ENCODE peak calls at places on chromosome 15, in eight cellular contexts. N is HCT116, V is GM23338, Z is hepatocyte, S is GM23248, B is OCI-LY7, F is neural progenitor cell, I is SK-N-SH. W is an unnamed sample.

GRCh38 chr15:78101423-78102105 is 9.2 kb downstream of the SH2D7 start:
- DNase-seq in N (no peak), V (no peak), Z (no peak), S (no peak), B (no peak), F (no peak), I (no peak), W (peak)

GRCh38 chr15:89805241-89806216 is 9.1 kb downstream of the ANPEP start:
- DNase-seq in N (no peak), V (no peak), Z (no peak), S (no peak), B (no peak), F (no peak), I (no peak), W (no peak)

GRCh38 chr15:69629631-69630161 is 177.1 kb downstream of the RPLP1 start:
- DNase-seq in N (no peak), V (no peak), Z (no peak), S (no peak), B (no peak), F (no peak), I (no peak), W (no peak)

GRCh38 chr15:83112233-83112958 is 5.0 kb downstream of the TM6SF1 start:
- DNase-seq in N (no peak), V (no peak), Z (no peak), S (no peak), B (no peak), F (no peak), I (no peak), W (no peak)

GRCh38 chr15:60004846-60005351 is 788 bp downstream of the FOXB1 start:
- DNase-seq in N (no peak), V (peak), Z (no peak), S (peak), B (no peak), F (peak), I (peak), W (no peak)

GRCh38 chr15:100330221-100330620 is 11.6 kb downstream of the ADAMTS17 start:
- DNase-seq in N (no peak), V (no peak), Z (no peak), S (no peak), B (peak), F (no peak), I (no peak), W (no peak)

GRCh38 chr15:74134387-74135027 is 4.1 kb downstream of the ISLR2 start:
- DNase-seq in N (no peak), V (peak), Z (peak), S (peak), B (no peak), F (peak), I (no peak), W (no peak)

GRCh38 chr15:96338772-96339661 is 8.5 kb downstream of the NR2F2 start:
- DNase-seq in N (no peak), V (peak), Z (no peak), S (no peak), B (no peak), F (peak), I (no peak), W (peak)

GRCh38 chr15:90559119-90559518 is 29.4 kb downstream of the CRTC3 start:
- DNase-seq in N (no peak), V (no peak), Z (no peak), S (no peak), B (no peak), F (no peak), I (no peak), W (no peak)

GRCh38 chr15:60407406-60407805 is 9.6 kb upstream of the ANXA2 start:
- DNase-seq in N (no peak), V (no peak), Z (no peak), S (peak), B (no peak), F (no peak), I (no peak), W (peak)

GRCh38 chr15:47711654-47712053 is 5.7 kb upstream of the SEMA6D start:
- DNase-seq in N (no peak), V (peak), Z (no peak), S (peak), B (peak), F (peak), I (peak), W (peak)

GRCh38 chr15:90203473-90203872 is 2.3 kb downstream of the SEMA4B start:
- DNase-seq in N (no peak), V (no peak), Z (no peak), S (no peak), B (no peak), F (no peak), I (no peak), W (no peak)

GRCh38 chr15:89806217-89806564 is 8.5 kb downstream of the ANPEP start:
- DNase-seq in N (no peak), V (peak), Z (no peak), S (no peak), B (no peak), F (no peak), I (no peak), W (no peak)

GRCh38 chr15:31039961-31040360 is 48.5 kb upstream of the MTMR10 start:
- DNase-seq in N (no peak), V (no peak), Z (no peak), S (no peak), B (no peak), F (no peak), I (no peak), W (no peak)

GRCh38 chr15:83288381-83288801 is 3.9 kb upstream of the BNC1 start:
- DNase-seq in N (no peak), V (peak), Z (no peak), S (peak), B (no peak), F (no peak), I (no peak), W (peak)

GRCh38 chr15:38038659-38039442 is 104.4 kb downstream of the TMCO5A start:
- DNase-seq in N (no peak), V (no peak), Z (no peak), S (peak), B (no peak), F (no peak), I (no peak), W (peak)

GRCh38 chr15:44788748-44789147 is 52.4 kb downstream of the TRIM69 start:
- DNase-seq in N (no peak), V (no peak), Z (no peak), S (peak), B (no peak), F (no peak), I (no peak), W (no peak)

GRCh38 chr15:44726136-44726535 is 10.2 kb upstream of the TRIM69 start:
- DNase-seq in N (no peak), V (no peak), Z (no peak), S (peak), B (peak), F (no peak), I (no peak), W (no peak)

GRCh38 chr15:70569139-70569717 is 194.1 kb downstream of the UACA start:
- DNase-seq in N (peak), V (peak), Z (peak), S (peak), B (no peak), F (peak), I (peak), W (peak)

DNA sequence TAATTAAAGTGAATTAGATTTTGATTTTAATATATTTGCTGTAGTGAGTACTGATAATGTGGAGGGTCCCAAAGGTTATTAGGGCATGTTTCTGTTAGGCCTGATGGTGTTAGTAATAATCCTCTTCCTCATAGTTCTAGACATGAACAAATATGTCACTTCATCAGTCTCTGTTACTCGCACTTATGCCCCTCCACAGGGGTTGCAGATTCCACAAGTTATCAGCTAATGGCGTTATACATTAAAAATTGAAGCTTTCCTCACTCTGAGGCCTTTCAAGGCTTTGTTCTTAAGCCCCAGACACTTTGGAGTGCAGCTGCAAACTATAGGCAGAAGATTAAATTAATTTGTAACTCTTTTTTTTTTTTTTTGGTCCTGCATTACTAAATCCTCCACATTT is 103.3 kb upstream of the SKOR1 start:
- DNase-seq in N (no peak), V (no peak), Z (no peak), S (no peak), B (no peak), F (peak), I (no peak), W (no peak)
- TF ChIP-seq EZH2phosphoT487 in N (no peak), V (no peak), Z (no peak), S (no peak), B (no peak), F (no peak), I (no peak), W (no peak)

DNA sequence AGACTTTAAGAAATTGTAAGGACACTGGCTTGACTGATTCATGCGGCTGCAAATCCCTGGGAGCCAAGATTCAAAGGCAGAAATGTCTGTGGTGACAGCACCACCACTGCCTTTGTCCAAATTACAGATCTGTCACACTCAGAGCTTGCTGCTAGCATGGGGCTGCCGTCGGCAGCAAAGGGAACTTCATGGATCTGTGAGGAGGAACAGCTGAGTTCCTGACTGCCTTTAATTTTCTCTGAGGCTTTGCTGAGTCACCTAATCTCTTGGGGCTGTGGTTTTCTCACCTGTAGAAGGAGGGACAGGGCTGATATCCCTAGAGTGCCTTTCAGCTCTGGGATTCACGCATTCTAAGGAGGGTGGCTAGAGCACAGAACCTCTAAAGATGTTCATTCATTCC is 4.1 kb upstream of the PAK6 start:
- DNase-seq in N (no peak), V (no peak), Z (peak), S (no peak), B (no peak), F (no peak), I (no peak), W (peak)
- H2AFZ ChIP-seq in N (no peak), V (no peak), Z (no peak), S (no peak), B (no peak), F (no peak), I (no peak), W (no peak)

DNA sequence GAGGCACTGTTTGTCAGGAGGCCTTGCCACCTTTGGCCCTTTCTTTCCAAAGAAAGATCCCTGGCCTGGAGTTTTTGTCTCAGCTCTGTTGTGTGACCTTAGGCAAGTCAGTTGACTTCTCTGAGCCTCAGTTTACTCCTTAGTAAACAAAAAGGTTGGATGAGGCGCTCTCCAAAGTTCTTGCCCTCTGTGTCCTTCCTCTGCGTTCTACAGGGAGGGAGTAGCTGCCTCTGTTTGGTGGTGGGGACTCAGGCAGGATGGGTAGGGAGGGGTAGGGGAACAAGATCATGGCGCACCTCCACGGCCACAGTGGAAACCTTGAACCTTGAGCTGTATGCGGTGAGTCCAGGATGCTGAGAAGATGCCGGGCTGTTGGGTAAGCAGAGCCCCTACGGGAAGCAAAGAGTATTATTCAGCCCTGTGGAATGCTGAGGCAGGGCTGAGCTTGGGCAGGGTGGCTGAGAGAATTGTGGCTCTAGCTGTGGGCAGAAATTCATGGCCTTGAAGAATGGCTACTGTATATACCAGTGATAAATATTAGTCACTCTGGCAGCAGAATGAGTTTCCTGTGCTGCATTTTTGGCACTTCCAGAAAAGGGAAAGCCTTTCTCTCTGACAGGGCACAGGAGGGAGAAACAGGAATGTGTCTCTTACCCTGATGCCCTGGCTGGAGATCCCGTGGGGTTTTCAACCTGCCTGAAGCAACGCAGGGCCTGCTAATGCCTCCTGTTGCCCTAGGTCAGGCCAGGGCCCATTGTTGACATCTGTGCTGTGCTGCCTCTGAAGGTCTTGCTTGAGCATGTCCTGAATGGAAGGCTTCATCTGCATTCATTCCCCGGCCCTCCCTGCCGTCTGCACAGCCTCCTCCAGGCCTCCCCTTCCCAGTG is 39.9 kb downstream of the SMAD3 start:
- DNase-seq in N (peak), V (no peak), Z (peak), S (peak), B (no peak), F (no peak), I (no peak), W (peak)
- TF ChIP-seq EZH2phosphoT487 in N (no peak), V (no peak), Z (no peak), S (peak), B (no peak), F (no peak), I (no peak), W (no peak)

GRCh38 chr15:75823860-75824613 is 19.2 kb upstream of the UBE2Q2 start:
- DNase-seq in N (no peak), V (peak), Z (peak), S (no peak), B (no peak), F (peak), I (no peak), W (peak)
- H2AFZ ChIP-seq in N (no peak), V (peak), Z (no peak), S (no peak), B (no peak), F (peak), I (peak), W (peak)

GRCh38 chr15:101499863-101500713 is 10.6 kb upstream of the PCSK6 start:
- DNase-seq in N (no peak), V (no peak), Z (no peak), S (peak), B (no peak), F (no peak), I (no peak), W (peak)
- TF ChIP-seq EZH2phosphoT487 in N (no peak), V (no peak), Z (no peak), S (no peak), B (no peak), F (no peak), I (no peak), W (no peak)

GRCh38 chr15:81027200-81027599 is 26.5 kb downstream of the TLNRD1 start:
- DNase-seq in N (no peak), V (no peak), Z (no peak), S (peak), B (no peak), F (no peak), I (no peak), W (no peak)
- H2AFZ ChIP-seq in N (no peak), V (no peak), Z (no peak), S (no peak), B (no peak), F (no peak), I (no peak), W (no peak)

DNA sequence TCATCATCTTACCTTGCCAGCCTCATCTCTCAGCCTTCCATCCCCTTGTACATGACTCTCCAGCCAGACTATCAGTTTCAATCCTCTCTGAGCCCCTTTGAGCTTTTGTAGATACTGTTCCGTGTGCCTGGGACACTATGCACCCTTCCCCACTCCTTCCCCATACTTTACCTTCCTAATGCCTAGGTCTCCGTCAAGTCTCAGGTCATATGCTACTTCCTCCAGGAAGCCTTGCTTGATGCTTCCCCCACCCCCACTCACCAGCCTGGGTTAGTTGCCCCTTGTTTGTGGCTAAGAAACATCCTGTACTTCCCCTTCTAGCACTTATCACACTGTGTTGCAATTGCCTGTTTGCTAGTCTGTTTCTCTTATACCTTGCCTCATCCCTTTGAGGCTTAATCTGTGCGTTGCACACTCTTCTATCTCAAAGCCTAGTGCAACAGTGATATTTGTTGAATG is 6.7 kb upstream of the USP3 start:
- DNase-seq in N (no peak), V (no peak), Z (no peak), S (no peak), B (peak), F (no peak), I (no peak), W (no peak)
- TF ChIP-seq EZH2phosphoT487 in N (no peak), V (no peak), Z (no peak), S (no peak), B (no peak), F (no peak), I (no peak), W (no peak)

W was measured in PC-3.